ENCODE peak calls at places on chromosomes 12 and 14, in eight cellular contexts. M is mucosa of descending colon; P is adrenal gland; T is CD8-positive, alpha-beta T cell; H is psoas muscle; E is left ventricle myocardium inferior; S is breast epithelium; Z is endothelial cell of umbilical vein. A is an unnamed sample.

GRCh38 chr14:25048170-25049126 is 1.5 kb downstream of the STXBP6 start:
- DNase-seq in Z (no peak), E (peak; percentile 45), T (no peak), H (peak; percentile 55), P (peak; percentile 8), S (no peak), M (no peak), A (no peak)

GRCh38 chr12:107310621-107311020 is 217.3 kb upstream of the CRY1 start:
- DNase-seq in Z (no peak), H (no peak), E (no peak), P (no peak), T (no peak), S (no peak), M (no peak), A (no peak)

GRCh38 chr14:44988694-44989093 is 26.7 kb downstream of the TOGARAM1 start:
- DNase-seq in E (peak; percentile 43), P (no peak), H (no peak), M (no peak), Z (no peak), S (no peak), T (no peak), A (no peak)

GRCh38 chr12:2801044-2801783 is 6.4 kb downstream of the FKBP4 start:
- DNase-seq in Z (no peak), H (no peak), S (no peak), E (no peak), P (no peak), T (no peak), M (no peak), A (no peak)

GRCh38 chr12:87254371-87255030 is 774.7 kb downstream of the C12orf50 start:
- DNase-seq in Z (no peak), P (no peak), E (no peak), M (no peak), T (no peak), S (no peak), H (no peak), A (no peak)

GRCh38 chr12:13141686-13142085 is 38.2 kb upstream of the GSG1 start:
- DNase-seq in S (no peak), M (no peak), Z (no peak), T (no peak), H (no peak), P (no peak), E (no peak), A (no peak)

GRCh38 chr12:109637341-109637740 is 63.7 kb downstream of the MVK start:
- DNase-seq in E (no peak), M (no peak), P (no peak), H (no peak), S (no peak), T (no peak), Z (no peak), A (no peak)

GRCh38 chr12:52495385-52495784 is 2.3 kb upstream of the KRT6A start:
- DNase-seq in Z (no peak), P (no peak), H (no peak), S (no peak), M (no peak), E (no peak), T (no peak), A (no peak)

GRCh38 chr12:90065301-90065801 is 356.7 kb upstream of the ATP2B1 start:
- DNase-seq in Z (peak; percentile 83), P (no peak), S (no peak), M (no peak), E (no peak), T (no peak), H (no peak), A (no peak)

GRCh38 chr14:78700236-78700635 is 530.1 kb downstream of the NRXN3 start:
- DNase-seq in H (no peak), Z (no peak), S (no peak), E (no peak), T (no peak), P (no peak), M (no peak), A (no peak)

GRCh38 chr12:66648336-66648735 is 30.5 kb downstream of the GRIP1 start:
- DNase-seq in E (no peak), H (no peak), T (no peak), Z (no peak), P (no peak), M (no peak), S (no peak), A (no peak)

GRCh38 chr12:101459642-101460346 is 15.3 kb upstream of the SPIC start:
- DNase-seq in E (no peak), P (no peak), T (no peak), S (no peak), Z (no peak), M (peak; percentile 52), H (peak; percentile 17), A (no peak)

GRCh38 chr14:33908540-33909223 is 42.2 kb downstream of the EGLN3 start:
- DNase-seq in E (no peak), Z (no peak), M (no peak), T (no peak), S (no peak), H (no peak), P (no peak), A (no peak)

GRCh38 chr14:34522496-34522895 is 17.0 kb downstream of the EAPP start:
- DNase-seq in T (no peak), P (no peak), E (no peak), M (no peak), Z (peak; percentile 87), S (no peak), H (no peak), A (no peak)

DNA sequence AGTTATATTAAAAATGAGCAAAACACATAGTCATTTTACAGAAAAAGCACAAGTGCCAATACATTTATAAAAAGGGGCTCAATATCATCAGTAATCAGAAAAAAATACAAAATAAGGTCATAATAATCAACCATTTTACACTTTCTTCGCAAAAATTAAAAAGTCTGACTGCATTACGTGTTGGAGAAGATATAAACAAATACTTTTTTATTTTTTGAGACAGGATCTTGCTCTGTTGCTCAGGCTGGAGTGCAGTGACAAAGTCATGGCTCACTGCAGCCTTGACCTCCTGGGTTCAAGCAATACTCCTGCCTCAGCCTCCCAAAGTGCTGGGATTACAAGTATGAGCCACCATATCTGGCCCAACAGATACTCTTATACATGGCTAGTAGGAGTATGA is 181.5 kb upstream of the DIO3 start:
- DNase-seq in S (no peak), H (no peak), M (no peak), T (no peak), P (no peak), Z (no peak), E (no peak), A (no peak)
- H3K9me3 ChIP-seq in S (peaks cover 9% of the 10 kb centered on the region), H (peaks cover 27% of the 10 kb centered on the region), M (peaks cover 9% of the 10 kb centered on the region), T (no peaks in the 10 kb centered on the region), P (no peaks in the 10 kb centered on the region), Z (no peaks in the 10 kb centered on the region), E (peaks cover 49% of the 10 kb centered on the region), A (no peaks in the 10 kb centered on the region)

DNA sequence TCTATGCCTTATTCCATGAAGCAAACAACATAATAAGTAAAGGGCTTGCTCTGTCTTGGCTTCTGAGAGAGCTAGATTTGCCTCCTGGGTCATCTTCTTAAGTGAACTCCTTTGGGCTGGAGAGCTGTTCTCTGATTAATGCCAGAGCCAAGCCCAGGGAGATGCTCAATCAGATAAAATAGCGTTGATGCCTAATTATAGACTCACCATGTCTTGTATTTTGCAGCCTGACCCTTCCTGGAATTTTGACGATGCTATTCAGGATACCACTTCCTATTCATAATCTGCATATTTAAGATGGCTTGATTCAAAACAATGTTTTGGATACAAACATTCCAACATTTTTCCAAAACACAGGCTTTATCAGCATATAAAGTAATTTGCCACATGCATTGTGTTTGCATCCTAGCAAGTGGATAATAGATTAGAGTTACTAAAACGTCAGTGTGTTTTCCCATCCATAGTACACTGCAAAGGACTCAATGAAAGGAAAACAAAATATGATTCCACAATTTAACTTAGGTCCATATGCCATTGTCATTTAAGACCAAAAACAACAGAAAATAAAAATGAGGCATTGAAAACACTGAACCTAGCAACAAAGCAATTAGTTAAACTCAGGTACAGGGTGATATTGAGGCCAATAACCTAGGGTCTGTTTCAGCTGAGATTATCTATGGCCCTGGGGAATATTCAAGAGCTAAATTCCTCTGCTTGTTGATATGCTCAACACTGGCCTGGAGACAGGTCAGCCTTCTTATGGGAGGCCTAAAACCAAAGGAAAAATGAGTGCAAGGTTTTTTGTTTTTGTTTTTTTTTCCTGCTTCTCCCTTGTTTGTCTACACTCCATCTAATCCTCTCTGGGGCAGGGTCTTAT is 184.2 kb upstream of the FOXN3 start:
- DNase-seq in P (no peak), Z (peak; percentile 27), M (no peak), H (no peak), E (no peak), S (no peak), T (no peak), A (no peak)
- H3K9me3 ChIP-seq in P (peaks cover 8% of the 10 kb centered on the region), Z (no peaks in the 10 kb centered on the region), M (peaks cover 32% of the 10 kb centered on the region), H (peaks cover 35% of the 10 kb centered on the region), E (peaks cover 46% of the 10 kb centered on the region), S (peaks cover 13% of the 10 kb centered on the region), T (peaks cover 17% of the 10 kb centered on the region), A (no peaks in the 10 kb centered on the region)

GRCh38 chr12:32273712-32274111 is 125.6 kb upstream of the FGD4 start:
- DNase-seq in P (no peak), M (no peak), Z (no peak), H (no peak), S (no peak), T (peak; percentile 69), E (peak; percentile 16), A (peak; percentile 43)
- H3K9me3 ChIP-seq in P (no peaks in the 10 kb centered on the region), M (no peaks in the 10 kb centered on the region), Z (no peaks in the 10 kb centered on the region), H (no peaks in the 10 kb centered on the region), S (no peaks in the 10 kb centered on the region), T (no peaks in the 10 kb centered on the region), E (no peaks in the 10 kb centered on the region), A (no peaks in the 10 kb centered on the region)

GRCh38 chr14:91654836-91655235 is 77.0 kb downstream of the CATSPERB start:
- DNase-seq in Z (no peak), M (no peak), S (peak; percentile 39), P (no peak), T (no peak), E (no peak), H (no peak), A (no peak)

DNA sequence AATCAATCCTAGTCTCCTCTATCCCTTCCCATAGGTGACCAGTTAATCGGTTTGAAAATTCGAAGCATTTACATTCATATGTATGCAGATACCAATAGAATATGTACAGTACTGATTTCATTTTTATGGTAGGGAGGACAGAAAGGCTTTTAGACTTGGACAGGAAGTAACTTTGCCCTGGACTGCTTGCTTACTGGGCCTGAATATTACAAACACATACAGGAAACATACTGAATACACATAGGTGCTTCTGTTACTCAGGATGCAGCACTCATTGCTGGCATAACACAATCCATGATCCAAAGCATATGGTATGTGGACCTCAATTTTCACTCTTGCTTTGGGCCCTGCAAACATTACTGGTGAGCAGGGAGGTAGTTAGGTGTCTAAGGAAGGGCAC is 71.1 kb downstream of the CATSPERB start:
- DNase-seq in T (no peak), H (no peak), M (no peak), P (no peak), S (no peak), E (no peak), Z (no peak), A (no peak)
- H3K9me3 ChIP-seq in T (no peaks in the 10 kb centered on the region), H (no peaks in the 10 kb centered on the region), M (no peaks in the 10 kb centered on the region), P (no peaks in the 10 kb centered on the region), S (no peaks in the 10 kb centered on the region), E (peaks cover 3% of the 10 kb centered on the region), Z (no peaks in the 10 kb centered on the region), A (no peaks in the 10 kb centered on the region)

GRCh38 chr14:105817971-105818711 is 291.8 kb downstream of the TMEM121 start:
- DNase-seq in M (peak; percentile 76), T (peak; percentile 19), S (no peak), Z (no peak), H (no peak), E (no peak), P (no peak), A (no peak)
- H3K9me3 ChIP-seq in M (no peaks in the 10 kb centered on the region), T (no peaks in the 10 kb centered on the region), S (peaks cover 3% of the 10 kb centered on the region), Z (peaks cover 8% of the 10 kb centered on the region), H (no peaks in the 10 kb centered on the region), E (peaks cover 8% of the 10 kb centered on the region), P (no peaks in the 10 kb centered on the region), A (no peaks in the 10 kb centered on the region)

A was measured in naive thymus-derived CD4-positive, alpha-beta T cell.